ENCODE peak calls at places on chromosome X, in six cellular contexts. One of them, this sample, is unnamed. For H3K27me3 and H3K4me1, the result is how much of the 10 kb centered on the place peaks cover.

GRCh38 chrX:1386338-1387127 is 5.4 kb downstream of the SLC25A6 start:
- DNase-seq in cardiac muscle cell: no peak
- DNase-seq in vagina: no peak
- DNase-seq in heart right ventricle: no peak
- DNase-seq in tibial nerve: no peak
- DNase-seq in left ventricle myocardium inferior: no peak
- DNase-seq in this sample: peak

GRCh38 chrX:52031371-52031770 is 37.6 kb downstream of the MAGED4B start:
- DNase-seq in cardiac muscle cell: no peak
- DNase-seq in vagina: no peak
- DNase-seq in heart right ventricle: no peak
- DNase-seq in tibial nerve: no peak
- DNase-seq in left ventricle myocardium inferior: no peak
- DNase-seq in this sample: no peak

GRCh38 chrX:96985046-96985445 is 101.3 kb downstream of the RPA4 start:
- DNase-seq in left ventricle myocardium inferior: no peak
- DNase-seq in tibial nerve: no peak
- DNase-seq in heart right ventricle: no peak
- DNase-seq in cardiac muscle cell: no peak
- DNase-seq in vagina: no peak
- DNase-seq in this sample: no peak

GRCh38 chrX:155563099-155563498 is 49.7 kb downstream of the TMLHE start:
- DNase-seq in tibial nerve: no peak
- DNase-seq in heart right ventricle: no peak
- DNase-seq in cardiac muscle cell: no peak
- DNase-seq in vagina: no peak
- DNase-seq in left ventricle myocardium inferior: no peak
- DNase-seq in this sample: no peak

GRCh38 chrX:107747596-107748161 is 27.9 kb downstream of the TSC22D3 start:
- DNase-seq in heart right ventricle: no peak
- DNase-seq in vagina: no peak
- DNase-seq in tibial nerve: no peak
- DNase-seq in left ventricle myocardium inferior: no peak
- DNase-seq in cardiac muscle cell: peak
- DNase-seq in this sample: no peak

GRCh38 chrX:72073614-72074013 is 58.1 kb downstream of the RTL5 start:
- DNase-seq in left ventricle myocardium inferior: no peak
- DNase-seq in cardiac muscle cell: no peak
- DNase-seq in vagina: no peak
- DNase-seq in tibial nerve: no peak
- DNase-seq in heart right ventricle: no peak
- DNase-seq in this sample: no peak

GRCh38 chrX:71859637-71860036 is 51.0 kb upstream of the NHSL2 start:
- DNase-seq in left ventricle myocardium inferior: no peak
- DNase-seq in tibial nerve: no peak
- DNase-seq in heart right ventricle: no peak
- DNase-seq in cardiac muscle cell: peak
- DNase-seq in vagina: no peak
- DNase-seq in this sample: no peak

GRCh38 chrX:102899940-102900916 is 36.8 kb upstream of the RAB40AL start:
- DNase-seq in cardiac muscle cell: peak
- DNase-seq in vagina: no peak
- DNase-seq in tibial nerve: peak
- DNase-seq in left ventricle myocardium inferior: peak
- DNase-seq in heart right ventricle: peak
- DNase-seq in this sample: no peak

GRCh38 chrX:120672389-120672788 is 42.5 kb upstream of the C1GALT1C1 start:
- DNase-seq in tibial nerve: peak
- DNase-seq in vagina: no peak
- DNase-seq in left ventricle myocardium inferior: peak
- DNase-seq in heart right ventricle: peak
- DNase-seq in cardiac muscle cell: peak
- DNase-seq in this sample: no peak

GRCh38 chrX:111095974-111096870 is at the start of gene PAK3:
- DNase-seq in heart right ventricle: peak
- DNase-seq in left ventricle myocardium inferior: no peak
- DNase-seq in cardiac muscle cell: peak
- DNase-seq in tibial nerve: no peak
- DNase-seq in vagina: no peak
- DNase-seq in this sample: peak

GRCh38 chrX:44785652-44786051 is 58.2 kb upstream of the DUSP21 start:
- DNase-seq in heart right ventricle: no peak
- DNase-seq in tibial nerve: no peak
- DNase-seq in vagina: no peak
- DNase-seq in left ventricle myocardium inferior: no peak
- DNase-seq in cardiac muscle cell: peak
- DNase-seq in this sample: no peak

GRCh38 chrX:136168929-136169735 is 21.8 kb downstream of the FHL1 start:
- DNase-seq in tibial nerve: no peak
- DNase-seq in heart right ventricle: peak
- DNase-seq in cardiac muscle cell: peak
- DNase-seq in left ventricle myocardium inferior: peak
- DNase-seq in vagina: no peak
- DNase-seq in this sample: no peak

GRCh38 chrX:154531626-154532025 is 15.0 kb downstream of the G6PD start:
- DNase-seq in tibial nerve: no peak
- DNase-seq in left ventricle myocardium inferior: no peak
- DNase-seq in heart right ventricle: no peak
- DNase-seq in cardiac muscle cell: no peak
- DNase-seq in vagina: no peak
- DNase-seq in this sample: no peak

GRCh38 chrX:110032534-110033161 is 29.7 kb downstream of the TMEM164 start:
- DNase-seq in cardiac muscle cell: no peak
- DNase-seq in vagina: no peak
- DNase-seq in heart right ventricle: no peak
- DNase-seq in left ventricle myocardium inferior: no peak
- DNase-seq in tibial nerve: no peak
- DNase-seq in this sample: no peak

GRCh38 chrX:40644821-40645358 is 2.5 kb downstream of the CXorf38 start:
- DNase-seq in left ventricle myocardium inferior: peak
- DNase-seq in tibial nerve: peak
- DNase-seq in heart right ventricle: peak
- DNase-seq in vagina: no peak
- DNase-seq in cardiac muscle cell: peak
- DNase-seq in this sample: peak

GRCh38 chrX:131729295-131729694 is 185.4 kb downstream of the OR13H1 start:
- DNase-seq in tibial nerve: no peak
- DNase-seq in heart right ventricle: no peak
- DNase-seq in cardiac muscle cell: no peak
- DNase-seq in vagina: no peak
- DNase-seq in left ventricle myocardium inferior: no peak
- DNase-seq in this sample: peak

GRCh38 chrX:15216280-15216679 is 53.6 kb downstream of the ASB9 start:
- DNase-seq in vagina: no peak
- DNase-seq in left ventricle myocardium inferior: no peak
- DNase-seq in tibial nerve: no peak
- DNase-seq in cardiac muscle cell: no peak
- DNase-seq in heart right ventricle: no peak
- DNase-seq in this sample: no peak

GRCh38 chrX:15221321-15221720 is 48.6 kb downstream of the ASB9 start:
- DNase-seq in left ventricle myocardium inferior: no peak
- DNase-seq in tibial nerve: no peak
- DNase-seq in heart right ventricle: no peak
- DNase-seq in cardiac muscle cell: no peak
- DNase-seq in vagina: no peak
- DNase-seq in this sample: no peak

GRCh38 chrX:15214614-15215013 is 55.3 kb downstream of the ASB9 start:
- DNase-seq in cardiac muscle cell: no peak
- DNase-seq in heart right ventricle: no peak
- DNase-seq in left ventricle myocardium inferior: no peak
- DNase-seq in vagina: no peak
- DNase-seq in tibial nerve: no peak
- DNase-seq in this sample: no peak

GRCh38 chrX:15215366-15215765 is 54.5 kb downstream of the ASB9 start:
- DNase-seq in vagina: no peak
- DNase-seq in tibial nerve: no peak
- DNase-seq in heart right ventricle: no peak
- DNase-seq in cardiac muscle cell: no peak
- DNase-seq in left ventricle myocardium inferior: no peak
- DNase-seq in this sample: no peak
- H3K27me3 ChIP-seq in vagina: under half
- H3K27me3 ChIP-seq in tibial nerve: under half
- H3K27me3 ChIP-seq in heart right ventricle: under half
- H3K27me3 ChIP-seq in cardiac muscle cell: under half
- H3K27me3 ChIP-seq in left ventricle myocardium inferior: under half
- H3K27me3 ChIP-seq in this sample: under half

GRCh38 chrX:53282313-53282712 is 929 bp upstream of the IQSEC2 start:
- DNase-seq in heart right ventricle: no peak
- DNase-seq in vagina: no peak
- DNase-seq in tibial nerve: no peak
- DNase-seq in cardiac muscle cell: no peak
- DNase-seq in left ventricle myocardium inferior: no peak
- DNase-seq in this sample: no peak

GRCh38 chrX:53281321-53281822 is at the start of gene IQSEC2:
- DNase-seq in left ventricle myocardium inferior: peak
- DNase-seq in heart right ventricle: peak
- DNase-seq in vagina: no peak
- DNase-seq in tibial nerve: peak
- DNase-seq in cardiac muscle cell: peak
- DNase-seq in this sample: peak

GRCh38 chrX:53279296-53280237 is 1.8 kb downstream of the IQSEC2 start:
- DNase-seq in left ventricle myocardium inferior: no peak
- DNase-seq in tibial nerve: no peak
- DNase-seq in heart right ventricle: no peak
- DNase-seq in cardiac muscle cell: no peak
- DNase-seq in vagina: no peak
- DNase-seq in this sample: no peak

GRCh38 chrX:53280703-53281320 is 572 bp downstream of the IQSEC2 start:
- DNase-seq in tibial nerve: peak
- DNase-seq in left ventricle myocardium inferior: peak
- DNase-seq in heart right ventricle: peak
- DNase-seq in cardiac muscle cell: peak
- DNase-seq in vagina: no peak
- DNase-seq in this sample: no peak

DNA sequence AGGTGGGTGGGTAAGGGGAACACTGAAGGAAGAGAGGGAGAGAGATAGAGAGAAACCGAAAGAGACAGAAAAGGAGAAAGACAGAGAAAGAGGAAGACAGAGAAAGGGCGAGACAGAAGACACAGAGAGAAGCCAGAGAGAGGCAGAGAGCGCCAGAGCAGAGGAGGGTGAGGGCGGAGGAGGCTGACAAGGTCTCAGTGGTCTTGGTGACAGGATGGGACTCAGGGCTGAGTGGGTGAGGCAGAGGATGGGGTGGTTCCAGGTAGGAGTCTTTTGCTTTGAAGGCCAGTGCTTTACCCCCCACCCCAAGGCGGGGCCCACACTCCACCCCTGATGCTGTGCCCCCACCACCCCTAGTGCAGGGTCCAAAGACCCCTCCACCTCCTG is 1.1 kb downstream of the IQSEC2 start:
- DNase-seq in vagina: no peak
- DNase-seq in tibial nerve: no peak
- DNase-seq in heart right ventricle: no peak
- DNase-seq in cardiac muscle cell: no peak
- DNase-seq in left ventricle myocardium inferior: no peak
- DNase-seq in this sample: no peak
- H3K4me3 ChIP-seq in vagina: peak
- H3K4me3 ChIP-seq in tibial nerve: no peak
- H3K4me3 ChIP-seq in heart right ventricle: peak
- H3K4me3 ChIP-seq in cardiac muscle cell: no peak
- H3K4me3 ChIP-seq in left ventricle myocardium inferior: peak
- H3K4me3 ChIP-seq in this sample: no peak

DNA sequence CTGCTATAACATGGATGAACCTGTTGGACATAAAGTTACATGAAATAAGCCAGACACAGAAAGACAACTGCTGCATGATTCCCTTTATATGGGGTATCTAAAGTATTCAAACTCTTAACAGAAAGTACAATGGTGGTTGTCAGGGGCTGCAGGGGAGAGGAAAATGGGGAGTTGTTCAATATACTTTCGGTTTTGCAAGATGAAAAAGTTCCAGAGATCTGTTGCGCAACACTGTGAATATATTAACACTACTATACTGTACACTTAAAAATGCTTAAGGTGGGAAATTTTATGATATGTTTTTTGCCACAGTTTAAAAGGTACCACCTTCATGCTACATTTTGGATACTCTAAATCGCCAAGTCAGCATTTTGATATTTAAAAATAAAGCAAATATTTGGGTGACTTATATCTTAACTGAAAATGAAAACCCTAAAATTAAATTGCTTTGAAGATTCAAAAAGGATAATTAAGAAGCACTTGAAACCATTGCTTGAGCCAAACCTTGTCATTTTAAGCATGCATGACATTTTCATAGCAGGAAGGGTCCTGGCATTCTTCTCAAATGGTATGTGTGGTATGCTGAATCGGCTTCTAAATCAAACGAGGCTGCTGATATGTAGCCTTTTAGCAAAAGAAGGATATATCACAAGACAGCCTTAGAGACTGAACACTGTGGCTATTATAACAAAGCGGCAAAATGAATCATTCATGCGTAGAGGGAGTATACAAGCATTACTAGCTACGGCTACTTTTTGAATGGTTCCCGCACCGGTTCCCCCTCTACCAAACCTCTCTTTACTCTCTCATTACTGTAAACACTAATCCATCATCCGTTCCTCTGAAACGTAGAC is 607.1 kb upstream of the DIPK2B start:
- DNase-seq in tibial nerve: no peak
- DNase-seq in cardiac muscle cell: peak
- DNase-seq in left ventricle myocardium inferior: no peak
- DNase-seq in heart right ventricle: no peak
- DNase-seq in vagina: no peak
- DNase-seq in this sample: no peak
- H3K4me1 ChIP-seq in tibial nerve: under half
- H3K4me1 ChIP-seq in cardiac muscle cell: under half
- H3K4me1 ChIP-seq in left ventricle myocardium inferior: under half
- H3K4me1 ChIP-seq in heart right ventricle: under half
- H3K4me1 ChIP-seq in vagina: under half
- H3K4me1 ChIP-seq in this sample: under half

GRCh38 chrX:69289046-69289838 is 124.0 kb upstream of the PJA1 start:
- DNase-seq in tibial nerve: no peak
- DNase-seq in left ventricle myocardium inferior: no peak
- DNase-seq in cardiac muscle cell: no peak
- DNase-seq in heart right ventricle: no peak
- DNase-seq in vagina: no peak
- DNase-seq in this sample: no peak

GRCh38 chrX:69290327-69290726 is 125.1 kb upstream of the PJA1 start:
- DNase-seq in cardiac muscle cell: no peak
- DNase-seq in tibial nerve: no peak
- DNase-seq in heart right ventricle: no peak
- DNase-seq in left ventricle myocardium inferior: no peak
- DNase-seq in vagina: no peak
- DNase-seq in this sample: no peak

GRCh38 chrX:69287025-69287540 is 121.8 kb upstream of the PJA1 start:
- DNase-seq in vagina: no peak
- DNase-seq in tibial nerve: no peak
- DNase-seq in cardiac muscle cell: no peak
- DNase-seq in left ventricle myocardium inferior: no peak
- DNase-seq in heart right ventricle: no peak
- DNase-seq in this sample: no peak

GRCh38 chrX:69291111-69291510 is 125.9 kb upstream of the PJA1 start:
- DNase-seq in tibial nerve: no peak
- DNase-seq in vagina: no peak
- DNase-seq in cardiac muscle cell: peak
- DNase-seq in heart right ventricle: no peak
- DNase-seq in left ventricle myocardium inferior: no peak
- DNase-seq in this sample: no peak

DNA sequence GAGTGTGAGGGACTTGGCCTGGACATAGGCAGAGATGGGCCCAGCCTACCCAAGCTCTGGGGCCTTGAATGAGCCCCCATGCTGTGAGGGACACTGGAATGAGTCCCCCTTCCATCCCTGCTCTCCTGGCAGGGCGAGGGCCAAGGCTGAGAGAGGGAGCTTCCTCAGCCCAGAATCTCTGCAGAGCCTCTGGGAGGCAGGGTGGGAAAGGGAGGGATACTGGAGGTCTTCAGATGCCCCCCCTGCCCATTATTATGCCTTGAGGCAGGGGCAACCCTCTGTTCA is 124.5 kb upstream of the PJA1 start:
- DNase-seq in vagina: no peak
- DNase-seq in heart right ventricle: no peak
- DNase-seq in tibial nerve: no peak
- DNase-seq in left ventricle myocardium inferior: no peak
- DNase-seq in cardiac muscle cell: no peak
- DNase-seq in this sample: no peak
- H3K27me3 ChIP-seq in vagina: under half
- H3K27me3 ChIP-seq in heart right ventricle: half or more
- H3K27me3 ChIP-seq in tibial nerve: under half
- H3K27me3 ChIP-seq in left ventricle myocardium inferior: under half
- H3K27me3 ChIP-seq in cardiac muscle cell: under half
- H3K27me3 ChIP-seq in this sample: under half

This sample was measured in spleen.